ENCODE peak calls at places on chromosomes 1 and 21, in four cellular contexts. B is breast epithelium, P is esophagus squamous epithelium, G is keratinocyte. I is an unnamed sample.

GRCh38 chr1:23118957-23119792 is 49.5 kb downstream of the LUZP1 start:
- DNase-seq in G (no peak), B (no peak), P (no peak), I (no peak)

GRCh38 chr1:61436491-61437120 is 288.3 kb downstream of the TM2D1 start:
- DNase-seq in P (no peak), B (no peak), G (no peak), I (no peak)

GRCh38 chr1:11334821-11335220 is 61.8 kb downstream of the UBIAD1 start:
- DNase-seq in G (no peak), P (no peak), B (no peak), I (no peak)

GRCh38 chr1:239388578-239388977 is 2.2 kb downstream of the CHRM3 start:
- DNase-seq in P (no peak), G (no peak), B (no peak), I (no peak)

GRCh38 chr1:204578867-204579664 is 62.9 kb downstream of the MDM4 start:
- DNase-seq in B (no peak), P (no peak), G (no peak), I (no peak)

GRCh38 chr21:36835383-36835795 is 131.1 kb downstream of the HLCS start:
- DNase-seq in G (no peak), P (no peak), B (no peak), I (peak; percentile 78)

GRCh38 chr1:165869343-165869742 is 41.9 kb downstream of the UCK2 start:
- DNase-seq in P (no peak), G (no peak), B (no peak), I (no peak)

GRCh38 chr1:178612261-178612660 is 99.4 kb downstream of the TEX35 start:
- DNase-seq in G (no peak), B (no peak), P (no peak), I (no peak)

GRCh38 chr1:233242827-233243483 is 52.6 kb downstream of the PCNX2 start:
- DNase-seq in B (no peak), G (no peak), P (no peak), I (no peak)

GRCh38 chr1:218480691-218481099 is 135.6 kb downstream of the TGFB2 start:
- DNase-seq in G (peak; percentile 88), B (no peak), P (no peak), I (peak; percentile 93)

GRCh38 chr1:244388961-244389360 is 62.7 kb downstream of the ADSS2 start:
- DNase-seq in G (no peak), P (no peak), B (no peak), I (no peak)

GRCh38 chr1:85343213-85343611 is 66.8 kb upstream of the BCL10 start:
- DNase-seq in B (no peak), P (no peak), G (no peak), I (no peak)

GRCh38 chr1:105793541-105794146 is 1262.8 kb upstream of the PRMT6 start:
- DNase-seq in B (no peak), G (no peak), P (no peak), I (peak; percentile 50)

GRCh38 chr1:206560021-206560716 is 52.1 kb downstream of the EIF2D start:
- DNase-seq in P (no peak), B (no peak), G (no peak), I (no peak)
- H3K4me3 ChIP-seq in P (no peak overlapping the region), B (no peak overlapping the region), G (no peak overlapping the region), I (no peak overlapping the region)

DNA sequence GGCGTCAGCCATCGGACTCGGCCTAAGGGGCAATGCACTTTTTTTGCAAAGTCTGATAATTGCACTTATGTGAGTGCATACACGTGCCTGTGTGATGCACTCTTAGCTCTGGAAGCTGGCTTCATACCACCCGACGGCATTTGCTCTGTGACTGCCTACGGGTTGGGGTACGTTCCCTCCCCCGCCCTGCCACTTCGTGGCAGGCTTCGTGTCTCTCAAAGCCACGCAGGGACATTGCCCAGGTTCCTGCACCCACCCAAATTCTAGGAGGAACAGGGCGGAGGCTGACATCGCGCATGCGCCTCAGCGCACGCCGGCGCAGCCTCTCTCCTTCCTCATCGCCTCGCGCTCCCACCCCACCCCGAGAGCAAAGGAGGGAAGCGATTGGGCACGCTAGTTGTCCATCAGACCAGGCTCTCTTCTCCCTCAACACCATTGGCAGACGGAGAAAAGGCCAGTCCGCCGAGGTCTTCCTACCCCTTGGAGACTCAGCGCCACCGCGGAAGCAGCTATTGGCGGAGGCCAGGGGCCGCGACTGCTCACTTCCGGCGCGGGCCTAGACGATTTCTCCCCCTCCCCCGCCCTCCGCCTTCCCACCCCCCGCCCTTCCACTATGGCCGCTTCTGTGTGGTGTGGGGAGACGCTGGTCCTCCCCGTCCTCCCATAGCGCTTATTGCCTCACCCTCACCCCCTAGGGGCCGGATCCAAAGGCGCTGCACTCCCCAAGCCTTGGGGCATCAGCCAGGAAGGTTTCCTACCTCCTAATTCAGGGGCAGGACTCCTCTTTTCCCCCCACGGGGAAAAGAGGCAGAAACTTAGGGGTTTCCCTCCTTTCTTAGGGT is at the start of gene INTS3:
- DNase-seq in P (peak; percentile 98), G (peak; percentile 98), B (peak; percentile 99), I (peak; percentile 100)
- TF ChIP-seq CTCF in P (peak; percentile 14), G (no peak), B (no peak), I (no peak)

GRCh38 chr21:29637126-29637525 is 302.7 kb downstream of the GRIK1 start:
- DNase-seq in G (no peak), P (no peak), B (no peak), I (no peak)
- H3K4me3 ChIP-seq in G (no peak overlapping the region), P (no peak overlapping the region), B (no peak overlapping the region), I (no peak overlapping the region)

DNA sequence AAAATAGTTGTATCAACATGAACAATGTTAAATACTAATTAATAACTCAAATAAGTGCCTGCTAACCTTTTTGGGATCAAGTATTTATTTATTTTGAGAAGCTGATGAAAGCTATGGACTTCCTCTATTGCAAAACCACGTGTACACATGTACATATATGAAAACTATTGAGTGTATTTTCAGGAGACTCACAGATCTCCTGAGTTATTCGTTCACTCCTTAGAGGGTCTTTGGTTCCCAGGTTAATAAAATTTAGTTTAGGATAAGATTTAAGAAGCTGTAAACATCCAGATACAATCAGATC is 130.5 kb downstream of the DISC1 start:
- DNase-seq in G (no peak), P (no peak), B (no peak), I (no peak)
- TF ChIP-seq CTCF in G (no peak), P (no peak), B (no peak), I (no peak)